ENCODE peak calls at places on chromosomes 11 and 22, in six cellular contexts. R is A549, L is HepG2, P is K562, O is endothelial cell of umbilical vein, U is H1. Q is an unnamed sample.
A peak's percentile ranks its signal among the peaks of the same experiment; 100 is the strongest.

GRCh38 chr11:44615041-44615513 is 49.6 kb downstream of the CD82 start:
- DNase-seq in L (no peak), U (no peak), R (no peak), O (no peak), P (no peak), Q (peak; percentile 40)

GRCh38 chr11:127191689-127192088 is 191.1 kb upstream of the KIRREL3 start:
- DNase-seq in L (no peak), R (no peak), U (no peak), O (no peak), P (no peak), Q (no peak)

GRCh38 chr22:18148508-18148965 is 1.4 kb upstream of the USP18 start:
- DNase-seq in L (peak; percentile 94), O (no peak), R (no peak), P (peak; percentile 3), U (no peak), Q (no peak)

GRCh38 chr11:36126703-36127102 is 162.5 kb downstream of the COMMD9 start:
- DNase-seq in U (no peak), R (no peak), P (no peak), L (no peak), O (peak; percentile 46), Q (no peak)

GRCh38 chr22:17775781-17776470 is 1.7 kb upstream of the BID start:
- DNase-seq in O (no peak), U (no peak), R (no peak), P (no peak), L (no peak), Q (no peak)

GRCh38 chr22:24810043-24810749 is 4.2 kb downstream of the SGSM1 start:
- DNase-seq in L (no peak), R (no peak), O (peak; percentile 55), P (no peak), U (no peak), Q (no peak)

GRCh38 chr11:40183073-40184064 is 1276.1 kb downstream of the LRRC4C start:
- DNase-seq in O (no peak), L (no peak), P (no peak), U (no peak), R (no peak), Q (no peak)

GRCh38 chr11:57458410-57459111 is 1.8 kb upstream of the RTN4RL2 start:
- DNase-seq in L (no peak), U (no peak), O (no peak), P (peak; percentile 71), R (peak; percentile 71), Q (peak; percentile 74)

GRCh38 chr22:36768141-36768540 is 7.8 kb downstream of the IFT27 start:
- DNase-seq in O (no peak), P (no peak), U (no peak), L (no peak), R (no peak), Q (no peak)

GRCh38 chr11:62140302-62141110 is 16.7 kb downstream of the INCENP start:
- DNase-seq in L (no peak), R (no peak), U (no peak), P (no peak), O (no peak), Q (no peak)

GRCh38 chr11:3341298-3341697 is 37.6 kb downstream of the ZNF195 start:
- DNase-seq in U (peak; percentile 46), O (peak; percentile 43), L (peak; percentile 28), P (peak; percentile 34), R (no peak), Q (peak; percentile 81)
- TF ChIP-seq JUN in U (no peak), O (no peak), L (no peak), P (no peak), R (no peak), Q (no peak)

DNA sequence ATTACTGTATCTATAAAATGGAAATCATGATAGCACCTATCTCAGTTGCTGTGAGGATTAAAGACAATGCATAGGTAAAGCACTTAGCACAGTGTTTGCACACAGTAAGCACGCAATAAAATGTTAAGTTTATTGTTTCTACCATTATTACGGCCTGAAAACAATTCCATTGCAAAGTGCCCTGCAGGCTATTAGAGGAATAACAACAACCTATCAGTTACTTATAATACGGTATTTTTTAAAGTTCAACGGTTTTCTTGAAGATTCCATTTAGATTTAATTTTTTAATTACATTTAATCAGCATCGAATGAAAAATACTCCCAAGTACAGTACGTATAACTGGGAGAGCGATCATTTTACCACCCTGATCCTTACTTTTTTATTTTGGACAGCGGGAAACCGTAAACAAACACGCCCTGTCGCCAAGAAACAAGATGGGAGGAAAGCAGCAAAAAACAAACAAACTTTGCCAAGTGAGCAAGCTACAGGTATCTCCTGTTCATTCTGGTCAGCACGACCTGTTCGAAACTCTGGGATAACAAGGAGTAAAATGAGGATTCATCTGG is 892 bp downstream of the SLC36A4 start:
- DNase-seq in U (no peak), R (no peak), P (peak; percentile 12), O (no peak), L (no peak), Q (no peak)
- TF ChIP-seq JUN in U (no peak), R (no peak), P (no peak), O (no peak), L (no peak), Q (no peak)

GRCh38 chr11:96186806-96187205 is 156.2 kb downstream of the MAML2 start:
- DNase-seq in L (no peak), U (no peak), R (no peak), P (no peak), O (no peak), Q (no peak)

GRCh38 chr11:96189351-96189750 is 153.6 kb downstream of the MAML2 start:
- DNase-seq in U (no peak), R (no peak), O (no peak), P (no peak), L (no peak), Q (no peak)

GRCh38 chr11:96191752-96192151 is 151.2 kb downstream of the MAML2 start:
- DNase-seq in R (no peak), U (no peak), P (no peak), O (no peak), L (no peak), Q (no peak)

GRCh38 chr11:96187779-96188624 is 155.0 kb downstream of the MAML2 start:
- DNase-seq in P (no peak), U (no peak), R (peak; percentile 26), O (peak; percentile 49), L (peak; percentile 47), Q (no peak)

GRCh38 chr11:96188625-96189006 is 154.4 kb downstream of the MAML2 start:
- DNase-seq in L (peak; percentile 14), P (no peak), O (no peak), U (no peak), R (no peak), Q (no peak)
- TF ChIP-seq JUN in L (no peak), P (no peak), O (no peak), U (no peak), R (no peak), Q (no peak)

GRCh38 chr11:105582497-105582896 is 27.4 kb upstream of the GRIA4 start:
- DNase-seq in U (no peak), O (no peak), R (no peak), P (no peak), L (no peak), Q (no peak)
- TF ChIP-seq JUN in U (no peak), O (no peak), R (no peak), P (no peak), L (no peak), Q (no peak)

DNA sequence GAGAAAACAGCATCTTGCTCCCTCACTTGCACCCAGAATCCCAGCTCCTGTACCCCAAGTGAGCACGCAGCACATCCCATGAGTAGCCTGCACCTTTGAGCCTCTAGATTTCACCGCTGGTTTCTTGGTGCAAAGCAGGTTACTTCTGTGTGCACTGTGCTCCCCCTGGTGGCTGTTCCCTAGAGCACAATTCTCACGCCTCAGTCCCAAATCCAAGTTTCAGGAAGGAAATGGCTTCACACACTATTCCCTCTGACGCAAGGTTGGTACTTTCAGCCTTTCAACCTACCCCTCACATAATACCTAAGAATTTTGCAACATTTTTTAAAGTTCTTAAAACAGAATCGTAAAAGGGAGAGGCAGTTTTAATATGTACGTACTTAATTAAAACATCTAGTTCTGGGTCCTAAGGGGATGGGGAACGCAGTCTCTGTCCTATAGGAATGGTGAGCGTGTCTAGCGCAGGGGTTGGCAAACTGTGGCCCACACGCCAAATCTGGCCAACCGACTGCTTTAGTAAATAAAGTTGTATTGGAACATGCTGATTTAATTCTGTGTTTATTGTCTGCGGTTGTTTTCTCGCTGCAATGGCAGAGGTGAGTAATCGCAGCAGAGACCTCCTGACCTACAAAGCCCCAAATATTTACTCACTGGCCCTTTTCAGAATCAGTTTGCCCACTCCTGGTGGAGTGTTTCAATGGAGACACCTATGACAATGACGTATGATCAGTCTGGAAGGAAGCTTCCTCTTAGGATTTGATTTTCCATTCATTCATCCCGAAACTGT is 27.5 kb downstream of the DHCR7 start:
- DNase-seq in O (peak; percentile 32), P (peak; percentile 66), L (peak; percentile 48), U (peak; percentile 44), R (peak; percentile 74), Q (peak; percentile 74)
- TF ChIP-seq JUN in O (no peak), P (no peak), L (no peak), U (no peak), R (no peak), Q (no peak)

DNA sequence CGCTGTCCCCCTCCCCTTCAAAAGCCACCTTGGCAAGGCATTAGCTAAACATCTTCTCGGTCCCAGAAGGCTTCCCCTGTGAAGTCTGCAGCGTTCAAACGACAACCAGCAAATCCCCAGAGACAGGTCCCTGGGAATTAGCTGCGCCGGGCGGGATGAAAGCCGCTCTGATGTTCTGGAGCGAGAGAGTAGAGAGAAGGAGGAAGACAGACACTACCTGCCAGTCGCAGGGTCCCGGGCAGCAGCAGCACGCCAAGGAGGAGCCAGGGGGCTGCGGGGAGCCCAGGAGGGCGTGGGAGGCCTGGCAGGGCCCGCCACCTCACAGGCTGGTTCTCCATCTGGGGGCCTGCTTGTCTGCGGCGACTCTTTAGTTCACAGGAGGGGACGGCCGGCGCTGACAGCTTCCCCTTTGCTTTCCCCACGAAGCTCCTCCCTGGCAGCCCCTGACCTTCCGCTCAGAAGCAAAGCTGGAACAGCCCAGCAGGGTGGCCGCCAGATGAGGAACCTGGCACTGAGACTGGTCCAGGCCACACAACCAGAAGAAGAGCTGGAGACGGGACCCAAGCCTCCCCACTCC is at the start of gene NFAM1:
- DNase-seq in P (no peak), O (no peak), L (no peak), U (no peak), R (no peak), Q (no peak)
- TF ChIP-seq JUN in P (no peak), O (no peak), L (no peak), U (no peak), R (no peak), Q (no peak)

DNA sequence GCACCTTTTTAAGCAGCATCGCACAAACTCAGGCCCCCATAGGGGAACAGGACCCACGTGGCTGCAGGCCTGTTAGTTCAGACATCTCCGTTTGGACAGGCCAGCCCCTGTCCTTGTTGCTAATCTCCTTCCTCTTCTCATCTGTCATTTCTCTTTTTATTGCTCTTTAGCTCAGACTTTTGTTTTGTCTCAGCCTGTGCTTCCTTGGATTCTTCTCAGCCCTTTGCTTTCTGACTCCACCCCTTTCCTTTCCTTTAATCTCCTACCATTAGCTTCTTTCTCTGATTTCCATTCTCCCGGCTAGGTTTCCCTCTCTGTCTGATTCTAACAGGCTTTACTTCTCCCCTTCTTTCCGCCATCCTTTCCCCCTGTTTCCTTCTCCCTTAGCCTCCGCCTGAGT is 68.7 kb downstream of the SCN3B start:
- DNase-seq in P (no peak), O (peak; percentile 76), R (no peak), L (no peak), U (no peak), Q (no peak)
- TF ChIP-seq JUN in P (no peak), O (no peak), R (no peak), L (no peak), U (no peak), Q (no peak)

Q was measured in WTC11.